ENCODE peak calls at places on chromosomes 2 and 18, in seven cellular contexts. One of them, this sample, is unnamed.

GRCh38 chr18:70464343-70465114 is 175.7 kb downstream of the SOCS6 start:
- DNase-seq in brain microvascular endothelial cell: peak
- DNase-seq in amniotic stem cell: peak
- DNase-seq in hypothalamus: peak
- DNase-seq in GM13976: peak
- DNase-seq in astrocyte: peak
- DNase-seq in fibroblast of the conjunctiva: peak
- DNase-seq in this sample: peak

GRCh38 chr2:44063007-44063406 is 67.2 kb upstream of the LRPPRC start:
- DNase-seq in hypothalamus: no peak
- DNase-seq in brain microvascular endothelial cell: no peak
- DNase-seq in GM13976: no peak
- DNase-seq in amniotic stem cell: no peak
- DNase-seq in astrocyte: no peak
- DNase-seq in fibroblast of the conjunctiva: no peak
- DNase-seq in this sample: no peak

GRCh38 chr2:152694161-152694661 is 23.1 kb downstream of the PRPF40A start:
- DNase-seq in astrocyte: peak
- DNase-seq in fibroblast of the conjunctiva: no peak
- DNase-seq in amniotic stem cell: peak
- DNase-seq in GM13976: no peak
- DNase-seq in hypothalamus: no peak
- DNase-seq in brain microvascular endothelial cell: peak
- DNase-seq in this sample: peak

GRCh38 chr2:205613970-205614559 is 68.2 kb upstream of the NRP2 start:
- DNase-seq in hypothalamus: no peak
- DNase-seq in fibroblast of the conjunctiva: no peak
- DNase-seq in amniotic stem cell: no peak
- DNase-seq in astrocyte: no peak
- DNase-seq in GM13976: no peak
- DNase-seq in brain microvascular endothelial cell: no peak
- DNase-seq in this sample: no peak

GRCh38 chr2:235011929-235012631 is 60.3 kb downstream of the SH3BP4 start:
- DNase-seq in astrocyte: no peak
- DNase-seq in hypothalamus: no peak
- DNase-seq in fibroblast of the conjunctiva: no peak
- DNase-seq in brain microvascular endothelial cell: no peak
- DNase-seq in GM13976: no peak
- DNase-seq in amniotic stem cell: no peak
- DNase-seq in this sample: no peak

GRCh38 chr18:46563317-46563716 is 93.7 kb downstream of the LOXHD1 start:
- DNase-seq in fibroblast of the conjunctiva: no peak
- DNase-seq in astrocyte: no peak
- DNase-seq in GM13976: no peak
- DNase-seq in brain microvascular endothelial cell: no peak
- DNase-seq in amniotic stem cell: no peak
- DNase-seq in hypothalamus: no peak
- DNase-seq in this sample: no peak

GRCh38 chr2:32622570-32623310 is 5.1 kb upstream of the TTC27 start:
- DNase-seq in hypothalamus: peak
- DNase-seq in astrocyte: no peak
- DNase-seq in brain microvascular endothelial cell: no peak
- DNase-seq in amniotic stem cell: no peak
- DNase-seq in fibroblast of the conjunctiva: no peak
- DNase-seq in GM13976: no peak
- DNase-seq in this sample: no peak

GRCh38 chr2:42513252-42513918 is 19.6 kb upstream of the KCNG3 start:
- DNase-seq in fibroblast of the conjunctiva: peak
- DNase-seq in GM13976: peak
- DNase-seq in hypothalamus: no peak
- DNase-seq in amniotic stem cell: no peak
- DNase-seq in brain microvascular endothelial cell: peak
- DNase-seq in astrocyte: peak
- DNase-seq in this sample: peak

GRCh38 chr2:69954069-69954468 is 7.4 kb downstream of the ASPRV1 start:
- DNase-seq in amniotic stem cell: no peak
- DNase-seq in hypothalamus: no peak
- DNase-seq in brain microvascular endothelial cell: no peak
- DNase-seq in GM13976: no peak
- DNase-seq in fibroblast of the conjunctiva: no peak
- DNase-seq in astrocyte: no peak
- DNase-seq in this sample: no peak

GRCh38 chr2:62577994-62578836 is 72.2 kb upstream of the TMEM17 start:
- DNase-seq in amniotic stem cell: peak
- DNase-seq in GM13976: no peak
- DNase-seq in hypothalamus: no peak
- DNase-seq in fibroblast of the conjunctiva: peak
- DNase-seq in brain microvascular endothelial cell: peak
- DNase-seq in astrocyte: peak
- DNase-seq in this sample: peak

GRCh38 chr2:159131882-159132281 is 154.6 kb downstream of the WDSUB1 start:
- DNase-seq in brain microvascular endothelial cell: peak
- DNase-seq in amniotic stem cell: peak
- DNase-seq in GM13976: no peak
- DNase-seq in fibroblast of the conjunctiva: peak
- DNase-seq in hypothalamus: no peak
- DNase-seq in astrocyte: peak
- DNase-seq in this sample: peak

GRCh38 chr2:174901075-174901474 is 104.1 kb downstream of the CHN1 start:
- DNase-seq in astrocyte: no peak
- DNase-seq in amniotic stem cell: no peak
- DNase-seq in fibroblast of the conjunctiva: no peak
- DNase-seq in brain microvascular endothelial cell: peak
- DNase-seq in GM13976: no peak
- DNase-seq in hypothalamus: peak
- DNase-seq in this sample: peak

GRCh38 chr18:22883189-22883588 is 49.9 kb upstream of the RBBP8 start:
- DNase-seq in fibroblast of the conjunctiva: no peak
- DNase-seq in GM13976: no peak
- DNase-seq in brain microvascular endothelial cell: no peak
- DNase-seq in hypothalamus: no peak
- DNase-seq in amniotic stem cell: no peak
- DNase-seq in astrocyte: no peak
- DNase-seq in this sample: no peak

GRCh38 chr2:219245148-219245898 is at the start of the genes GLB1L and STK16:
- DNase-seq in amniotic stem cell: peak
- DNase-seq in hypothalamus: peak
- DNase-seq in astrocyte: peak
- DNase-seq in brain microvascular endothelial cell: peak
- DNase-seq in GM13976: peak
- DNase-seq in fibroblast of the conjunctiva: peak
- DNase-seq in this sample: peak

GRCh38 chr2:233288663-233289062 is 19.0 kb upstream of the SAG start:
- DNase-seq in GM13976: no peak
- DNase-seq in fibroblast of the conjunctiva: no peak
- DNase-seq in astrocyte: no peak
- DNase-seq in brain microvascular endothelial cell: no peak
- DNase-seq in hypothalamus: peak
- DNase-seq in amniotic stem cell: no peak
- DNase-seq in this sample: peak

GRCh38 chr2:128591841-128592822 is 273.5 kb upstream of the HS6ST1 start:
- DNase-seq in amniotic stem cell: no peak
- DNase-seq in astrocyte: no peak
- DNase-seq in hypothalamus: no peak
- DNase-seq in brain microvascular endothelial cell: no peak
- DNase-seq in GM13976: no peak
- DNase-seq in fibroblast of the conjunctiva: no peak
- DNase-seq in this sample: no peak

GRCh38 chr2:36695746-36696415 is 626 bp upstream of the VIT start:
- DNase-seq in brain microvascular endothelial cell: peak
- DNase-seq in fibroblast of the conjunctiva: no peak
- DNase-seq in hypothalamus: no peak
- DNase-seq in amniotic stem cell: no peak
- DNase-seq in astrocyte: peak
- DNase-seq in GM13976: no peak
- DNase-seq in this sample: peak

GRCh38 chr2:150517951-150518680 is 30.6 kb upstream of the RND3 start:
- DNase-seq in astrocyte: peak
- DNase-seq in brain microvascular endothelial cell: peak
- DNase-seq in hypothalamus: no peak
- DNase-seq in fibroblast of the conjunctiva: peak
- DNase-seq in amniotic stem cell: no peak
- DNase-seq in GM13976: no peak
- DNase-seq in this sample: peak

GRCh38 chr2:113822087-113822805 is 65.8 kb upstream of the SLC35F5 start:
- DNase-seq in fibroblast of the conjunctiva: no peak
- DNase-seq in astrocyte: no peak
- DNase-seq in brain microvascular endothelial cell: no peak
- DNase-seq in amniotic stem cell: no peak
- DNase-seq in hypothalamus: no peak
- DNase-seq in GM13976: no peak
- DNase-seq in this sample: no peak

GRCh38 chr2:9897331-9897737 is 54.1 kb downstream of the TAF1B start:
- DNase-seq in GM13976: no peak
- DNase-seq in amniotic stem cell: peak
- DNase-seq in hypothalamus: no peak
- DNase-seq in brain microvascular endothelial cell: peak
- DNase-seq in fibroblast of the conjunctiva: peak
- DNase-seq in astrocyte: peak
- DNase-seq in this sample: peak

GRCh38 chr18:28175047-28175929 is 1.6 kb downstream of the CDH2 start:
- DNase-seq in amniotic stem cell: no peak
- DNase-seq in hypothalamus: no peak
- DNase-seq in astrocyte: peak
- DNase-seq in GM13976: no peak
- DNase-seq in fibroblast of the conjunctiva: no peak
- DNase-seq in brain microvascular endothelial cell: no peak
- DNase-seq in this sample: peak

GRCh38 chr2:37232131-37232933 is 874 bp downstream of the NDUFAF7 start:
- DNase-seq in hypothalamus: no peak
- DNase-seq in brain microvascular endothelial cell: no peak
- DNase-seq in GM13976: no peak
- DNase-seq in astrocyte: peak
- DNase-seq in amniotic stem cell: peak
- DNase-seq in fibroblast of the conjunctiva: no peak
- DNase-seq in this sample: no peak

GRCh38 chr2:187155472-187155871 is 292.6 kb downstream of the CALCRL start:
- DNase-seq in hypothalamus: no peak
- DNase-seq in GM13976: no peak
- DNase-seq in fibroblast of the conjunctiva: no peak
- DNase-seq in brain microvascular endothelial cell: no peak
- DNase-seq in amniotic stem cell: no peak
- DNase-seq in astrocyte: no peak
- DNase-seq in this sample: no peak

GRCh38 chr2:214158851-214159250 is 252.0 kb upstream of the VWC2L start:
- DNase-seq in amniotic stem cell: no peak
- DNase-seq in astrocyte: no peak
- DNase-seq in fibroblast of the conjunctiva: no peak
- DNase-seq in hypothalamus: no peak
- DNase-seq in brain microvascular endothelial cell: no peak
- DNase-seq in GM13976: no peak
- DNase-seq in this sample: no peak

GRCh38 chr2:207042155-207042554 is 102.8 kb downstream of the CPO start:
- DNase-seq in GM13976: no peak
- DNase-seq in hypothalamus: no peak
- DNase-seq in astrocyte: peak
- DNase-seq in brain microvascular endothelial cell: no peak
- DNase-seq in amniotic stem cell: no peak
- DNase-seq in fibroblast of the conjunctiva: no peak
- DNase-seq in this sample: peak

GRCh38 chr2:224078656-224079055 is 39.6 kb upstream of the SERPINE2 start:
- DNase-seq in GM13976: no peak
- DNase-seq in astrocyte: no peak
- DNase-seq in hypothalamus: no peak
- DNase-seq in amniotic stem cell: no peak
- DNase-seq in brain microvascular endothelial cell: no peak
- DNase-seq in fibroblast of the conjunctiva: no peak
- DNase-seq in this sample: no peak

GRCh38 chr2:26164641-26165211 is 8.2 kb upstream of the GAREM2 start:
- DNase-seq in fibroblast of the conjunctiva: no peak
- DNase-seq in astrocyte: no peak
- DNase-seq in amniotic stem cell: no peak
- DNase-seq in GM13976: no peak
- DNase-seq in brain microvascular endothelial cell: no peak
- DNase-seq in hypothalamus: no peak
- DNase-seq in this sample: no peak

GRCh38 chr2:142755191-142755590 is 122.3 kb upstream of the KYNU start:
- DNase-seq in amniotic stem cell: no peak
- DNase-seq in GM13976: no peak
- DNase-seq in hypothalamus: no peak
- DNase-seq in brain microvascular endothelial cell: no peak
- DNase-seq in astrocyte: peak
- DNase-seq in fibroblast of the conjunctiva: no peak
- DNase-seq in this sample: no peak

GRCh38 chr18:76589309-76589708 is 94.3 kb upstream of the ZNF516 start:
- DNase-seq in fibroblast of the conjunctiva: no peak
- DNase-seq in astrocyte: no peak
- DNase-seq in GM13976: no peak
- DNase-seq in amniotic stem cell: no peak
- DNase-seq in hypothalamus: no peak
- DNase-seq in brain microvascular endothelial cell: no peak
- DNase-seq in this sample: no peak

GRCh38 chr2:176291768-176292393 is 22.6 kb downstream of the MTX2 start:
- DNase-seq in GM13976: no peak
- DNase-seq in astrocyte: no peak
- DNase-seq in amniotic stem cell: no peak
- DNase-seq in brain microvascular endothelial cell: no peak
- DNase-seq in hypothalamus: no peak
- DNase-seq in fibroblast of the conjunctiva: no peak
- DNase-seq in this sample: no peak

GRCh38 chr2:120984046-120984445 is 248.4 kb downstream of the GLI2 start:
- DNase-seq in GM13976: no peak
- DNase-seq in hypothalamus: no peak
- DNase-seq in brain microvascular endothelial cell: no peak
- DNase-seq in fibroblast of the conjunctiva: no peak
- DNase-seq in astrocyte: no peak
- DNase-seq in amniotic stem cell: no peak
- DNase-seq in this sample: no peak

GRCh38 chr2:99775585-99775984 is 285.8 kb upstream of the REV1 start:
- DNase-seq in fibroblast of the conjunctiva: no peak
- DNase-seq in amniotic stem cell: peak
- DNase-seq in GM13976: no peak
- DNase-seq in astrocyte: peak
- DNase-seq in hypothalamus: no peak
- DNase-seq in brain microvascular endothelial cell: no peak
- DNase-seq in this sample: peak

This sample was measured in iris pigment epithelial cell.